ENCODE peak calls at places on chromosomes 5 and 9, in eight cellular contexts. H, Y, F, C, K, S, U and V are unnamed samples. For H3K4me1 and H3K27me3, the result is how much of the 10 kb centered on the place peaks cover.

GRCh38 chr5:141692919-141693848 is 11.2 kb upstream of the ARAP3 start:
- DNase-seq in H (peak), Y (no peak), F (no peak), C (no peak), K (no peak), S (no peak), U (no peak), V (no peak)

GRCh38 chr5:14683906-14684455 is 19.5 kb downstream of the OTULIN start:
- DNase-seq in H (no peak), Y (no peak), F (no peak), C (no peak), K (no peak), S (no peak), U (no peak), V (no peak)

GRCh38 chr5:139638736-139639618 is 9.2 kb upstream of the CXXC5 start:
- DNase-seq in H (no peak), Y (peak), F (no peak), C (no peak), K (no peak), S (no peak), U (no peak), V (peak)

GRCh38 chr9:21815643-21816042 is 13.2 kb downstream of the MTAP start:
- DNase-seq in H (no peak), Y (no peak), F (no peak), C (no peak), K (no peak), S (no peak), U (no peak), V (no peak)

GRCh38 chr9:68455436-68455835 is 85.2 kb downstream of the TMEM252 start:
- DNase-seq in H (peak), Y (no peak), F (no peak), C (no peak), K (no peak), S (no peak), U (no peak), V (no peak)

GRCh38 chr9:106869458-106869857 is 6.5 kb downstream of the ZNF462 start:
- DNase-seq in H (peak), Y (no peak), F (no peak), C (no peak), K (no peak), S (no peak), U (no peak), V (no peak)

GRCh38 chr5:141514330-141515111 is 25.6 kb downstream of the PCDHGC5 start:
- DNase-seq in H (no peak), Y (no peak), F (no peak), C (peak), K (no peak), S (peak), U (no peak), V (no peak)

GRCh38 chr5:176895829-176896228 is 3.3 kb downstream of the HK3 start:
- DNase-seq in H (no peak), Y (no peak), F (no peak), C (no peak), K (no peak), S (no peak), U (no peak), V (no peak)

GRCh38 chr5:5546408-5546807 is 123.9 kb downstream of the ICE1 start:
- DNase-seq in H (no peak), Y (no peak), F (no peak), C (no peak), K (no peak), S (no peak), U (no peak), V (no peak)

GRCh38 chr5:136731241-136731885 is 366.0 kb upstream of the TRPC7 start:
- DNase-seq in H (no peak), Y (no peak), F (no peak), C (no peak), K (no peak), S (no peak), U (no peak), V (no peak)

GRCh38 chr5:158776681-158777080 is 323.0 kb downstream of the EBF1 start:
- DNase-seq in H (no peak), Y (no peak), F (no peak), C (no peak), K (no peak), S (no peak), U (no peak), V (no peak)

GRCh38 chr5:158780656-158781237 is 319.0 kb downstream of the EBF1 start:
- DNase-seq in H (no peak), Y (no peak), F (no peak), C (no peak), K (no peak), S (no peak), U (no peak), V (no peak)

GRCh38 chr5:158783382-158783781 is 316.3 kb downstream of the EBF1 start:
- DNase-seq in H (no peak), Y (no peak), F (no peak), C (no peak), K (no peak), S (no peak), U (no peak), V (no peak)

GRCh38 chr5:158773151-158773550 is 326.6 kb downstream of the EBF1 start:
- DNase-seq in H (no peak), Y (no peak), F (no peak), C (no peak), K (no peak), S (no peak), U (no peak), V (no peak)

DNA sequence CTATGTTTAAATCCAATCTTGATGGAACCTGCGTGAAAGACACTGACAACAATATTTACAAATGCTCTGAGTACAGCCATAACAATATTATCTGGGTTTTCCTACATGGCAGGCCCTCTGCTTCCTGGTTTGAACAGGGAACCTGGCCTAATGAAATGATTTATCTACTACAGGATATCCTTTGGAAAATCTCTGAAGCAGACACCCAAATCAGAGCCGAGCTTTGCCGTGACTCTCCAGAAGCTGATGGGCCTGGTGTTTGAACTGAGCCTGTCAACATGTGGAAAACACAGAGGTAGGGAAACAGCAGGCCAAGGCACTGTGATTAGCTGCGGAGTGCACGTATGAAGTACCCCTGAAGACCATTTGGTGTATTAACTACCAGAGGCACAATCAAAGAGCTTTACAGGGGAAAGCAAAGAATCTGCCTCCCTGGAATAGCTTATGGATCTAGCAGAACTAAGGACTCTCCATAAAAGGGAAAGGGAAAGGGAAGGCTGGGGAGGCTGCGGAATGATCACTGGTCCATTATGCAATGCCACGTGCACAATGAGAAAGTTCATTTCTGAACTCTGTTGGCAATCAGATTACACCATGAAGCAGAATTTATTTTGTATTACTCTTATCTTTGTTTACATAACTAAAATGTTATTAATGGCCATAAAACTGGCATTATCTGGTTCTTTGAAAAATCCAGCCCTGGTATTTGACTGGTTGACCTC is 321.9 kb downstream of the EBF1 start:
- DNase-seq in H (peak), Y (no peak), F (no peak), C (no peak), K (no peak), S (no peak), U (no peak), V (no peak)
- H3K4me1 ChIP-seq in H (under half), Y (under half), F (half or more), C (under half), K (under half), S (under half), U (under half), V (half or more)

DNA sequence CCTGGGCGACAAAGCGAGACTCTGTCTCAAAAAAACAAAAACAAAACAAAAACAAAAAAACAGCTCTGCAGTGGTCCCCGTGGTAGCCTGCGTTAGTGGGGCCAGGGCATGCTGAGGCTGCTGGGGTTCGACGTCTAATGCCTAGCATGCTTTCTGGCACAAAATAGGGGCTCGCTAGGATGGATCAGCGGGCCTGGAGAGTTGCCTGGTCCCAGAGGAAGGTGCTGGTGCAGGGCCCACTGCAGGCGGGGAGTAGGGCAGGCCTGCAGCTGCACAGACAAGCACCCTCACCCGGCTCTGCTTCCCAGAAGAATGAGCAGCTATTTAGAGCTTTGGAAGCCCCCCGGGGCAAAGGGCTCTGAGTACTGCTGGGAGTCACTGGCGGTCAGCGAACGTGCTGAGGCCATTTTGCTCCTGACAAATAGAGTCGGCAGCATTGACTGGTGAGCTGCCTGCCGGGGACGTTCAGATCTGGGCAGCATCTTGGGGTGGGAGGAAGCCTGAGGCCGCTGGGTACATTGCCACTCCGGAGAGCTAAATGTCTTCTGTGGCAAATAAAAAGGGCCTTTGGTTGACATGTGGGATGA is 126.7 kb downstream of the OLFM1 start:
- DNase-seq in H (no peak), Y (no peak), F (no peak), C (no peak), K (no peak), S (no peak), U (no peak), V (no peak)
- H3K27me3 ChIP-seq in H (under half), Y (under half), F (under half), C (under half), K (under half), S (under half), U (under half), V (under half)

GRCh38 chr5:171309526-171310333 is 682 bp downstream of the TLX3 start:
- DNase-seq in H (no peak), Y (no peak), F (no peak), C (no peak), K (peak), S (no peak), U (no peak), V (no peak)

GRCh38 chr5:171311698-171312083 is 2.6 kb downstream of the TLX3 start:
- DNase-seq in H (no peak), Y (no peak), F (no peak), C (no peak), K (no peak), S (no peak), U (no peak), V (no peak)

GRCh38 chr5:171309276-171309525 is 153 bp downstream of the TLX3 start:
- DNase-seq in H (no peak), Y (no peak), F (no peak), C (no peak), K (no peak), S (no peak), U (no peak), V (no peak)

GRCh38 chr5:171310816-171311697 is 2.0 kb downstream of the TLX3 start:
- DNase-seq in H (peak), Y (no peak), F (no peak), C (peak), K (no peak), S (no peak), U (no peak), V (no peak)

DNA sequence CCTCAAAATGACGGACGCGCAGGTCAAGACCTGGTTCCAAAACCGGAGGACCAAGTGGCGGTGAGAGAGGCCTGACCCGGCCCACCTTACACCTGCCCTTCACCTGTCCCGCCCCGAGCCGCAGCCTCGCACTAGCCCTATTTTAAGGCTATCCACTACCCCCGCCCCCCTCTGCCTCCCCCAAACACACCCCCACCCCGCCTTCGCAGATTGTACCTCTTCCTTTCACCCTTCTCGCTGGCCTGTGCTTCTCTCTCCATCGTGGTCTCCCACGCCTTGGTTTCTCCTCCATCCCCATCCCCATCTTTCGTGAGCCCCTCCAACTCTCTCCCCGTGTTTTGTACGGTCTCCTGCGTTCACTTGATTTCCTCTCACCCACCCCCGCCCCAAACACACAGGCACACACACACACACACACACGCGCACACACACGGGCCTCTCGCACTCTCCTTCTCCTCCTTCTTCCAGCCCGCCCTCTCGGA is 1.3 kb downstream of the TLX3 start:
- DNase-seq in H (no peak), Y (no peak), F (no peak), C (no peak), K (no peak), S (no peak), U (no peak), V (no peak)
- H3K4me1 ChIP-seq in H (under half), Y (half or more), F (half or more), C (under half), K (under half), S (under half), U (under half), V (half or more)

DNA sequence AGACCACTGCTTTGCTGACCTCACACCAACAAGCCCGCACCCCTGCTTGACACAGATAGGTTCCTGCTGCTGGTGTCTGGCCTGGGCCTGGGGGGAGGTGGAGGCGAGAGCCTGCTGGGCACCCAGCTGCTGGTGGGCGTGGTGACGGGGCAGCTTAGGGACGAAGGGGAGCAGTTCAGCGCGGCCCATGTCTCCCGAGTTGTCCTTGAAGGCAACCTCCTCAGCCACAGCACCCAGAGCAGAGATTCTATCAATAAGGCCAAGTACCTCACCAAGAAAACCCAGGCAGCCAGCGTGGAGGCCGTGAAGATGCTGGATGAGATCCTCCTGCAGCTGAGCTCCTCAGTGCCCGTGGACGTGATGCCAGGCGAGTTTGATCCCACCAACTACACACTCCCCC is 313.3 kb downstream of the NR2F1-AS1 start:
- DNase-seq in H (no peak), Y (no peak), F (no peak), C (no peak), K (no peak), S (no peak), U (no peak), V (no peak)
- H3K27me3 ChIP-seq in H (under half), Y (under half), F (under half), C (under half), K (under half), S (under half), U (under half), V (under half)

DNA sequence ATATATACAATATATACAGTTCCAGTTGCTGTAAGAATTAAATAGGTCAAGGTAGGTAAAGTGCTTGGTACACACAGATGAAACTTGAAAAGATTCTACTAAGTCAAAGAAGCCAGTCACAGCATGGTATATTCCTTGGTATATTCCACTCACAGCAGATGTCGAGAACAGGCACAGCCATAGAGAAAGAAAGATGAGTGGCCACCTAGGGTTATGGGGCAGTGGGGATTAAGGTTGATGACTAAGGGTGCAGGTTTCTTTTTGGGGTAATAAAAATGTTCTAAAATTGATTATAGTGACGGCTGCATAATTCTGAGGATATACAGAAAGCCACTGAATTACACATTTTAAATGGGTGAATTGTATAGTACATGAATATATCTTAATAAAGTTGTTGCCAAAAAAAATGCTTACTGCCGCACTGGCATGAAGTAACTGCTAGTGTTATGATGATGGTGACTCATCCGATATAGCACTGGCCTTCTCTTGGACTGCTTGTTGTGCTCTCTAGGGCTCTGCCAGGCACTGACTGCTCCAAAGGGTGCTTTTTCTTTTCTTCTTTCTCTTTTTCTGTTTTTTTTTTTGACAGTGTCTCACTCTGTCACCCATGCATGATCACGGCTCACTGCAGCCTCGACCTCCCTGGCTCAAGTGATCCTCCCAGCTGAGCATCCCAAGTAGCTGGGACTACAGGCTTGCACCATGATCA is 23.5 kb downstream of the TBC1D2 start:
- DNase-seq in H (peak), Y (no peak), F (no peak), C (peak), K (no peak), S (no peak), U (no peak), V (no peak)
- H3K4me1 ChIP-seq in H (under half), Y (under half), F (under half), C (under half), K (under half), S (under half), U (under half), V (under half)

GRCh38 chr9:98751210-98751609 is 42.5 kb upstream of the GABBR2 start:
- DNase-seq in H (no peak), Y (no peak), F (no peak), C (no peak), K (no peak), S (no peak), U (no peak), V (peak)

GRCh38 chr9:98760231-98760630 is 36.1 kb downstream of the ANKS6 start:
- DNase-seq in H (no peak), Y (no peak), F (no peak), C (no peak), K (no peak), S (no peak), U (no peak), V (peak)

GRCh38 chr9:98750396-98751060 is 41.8 kb upstream of the GABBR2 start:
- DNase-seq in H (no peak), Y (no peak), F (no peak), C (no peak), K (no peak), S (no peak), U (no peak), V (no peak)

DNA sequence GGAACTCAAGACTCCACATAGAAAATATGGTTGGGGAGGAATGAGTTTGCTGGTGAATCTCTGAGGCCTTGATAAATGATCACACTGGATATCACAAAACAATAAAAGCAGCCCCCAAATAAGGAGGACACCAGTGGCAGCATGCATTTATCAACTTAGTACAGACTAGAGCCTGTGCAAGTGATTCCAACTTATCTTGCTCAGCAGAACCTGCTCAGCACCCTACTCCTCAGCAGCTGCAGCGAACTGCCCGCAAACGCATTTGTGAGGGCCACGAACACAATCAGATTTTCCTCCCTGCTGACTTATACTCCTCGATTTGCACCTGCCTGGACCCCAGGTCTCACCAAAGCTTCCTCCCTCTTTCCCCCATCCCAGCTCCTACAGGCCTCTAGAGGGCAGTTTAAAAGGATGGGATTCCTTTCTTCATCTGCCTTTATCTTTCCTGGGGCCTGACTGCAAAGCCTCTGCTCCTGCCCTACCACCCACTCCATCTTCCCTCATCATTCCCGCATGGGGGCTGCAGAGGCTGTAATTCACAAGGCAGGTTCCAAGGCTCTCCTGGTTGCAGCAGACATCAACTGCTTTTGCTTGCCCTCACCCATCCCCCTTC is 41.2 kb downstream of the ANKS6 start:
- DNase-seq in H (no peak), Y (no peak), F (no peak), C (no peak), K (no peak), S (no peak), U (no peak), V (no peak)
- H3K27me3 ChIP-seq in H (under half), Y (under half), F (under half), C (under half), K (under half), S (under half), U (under half), V (under half)

DNA sequence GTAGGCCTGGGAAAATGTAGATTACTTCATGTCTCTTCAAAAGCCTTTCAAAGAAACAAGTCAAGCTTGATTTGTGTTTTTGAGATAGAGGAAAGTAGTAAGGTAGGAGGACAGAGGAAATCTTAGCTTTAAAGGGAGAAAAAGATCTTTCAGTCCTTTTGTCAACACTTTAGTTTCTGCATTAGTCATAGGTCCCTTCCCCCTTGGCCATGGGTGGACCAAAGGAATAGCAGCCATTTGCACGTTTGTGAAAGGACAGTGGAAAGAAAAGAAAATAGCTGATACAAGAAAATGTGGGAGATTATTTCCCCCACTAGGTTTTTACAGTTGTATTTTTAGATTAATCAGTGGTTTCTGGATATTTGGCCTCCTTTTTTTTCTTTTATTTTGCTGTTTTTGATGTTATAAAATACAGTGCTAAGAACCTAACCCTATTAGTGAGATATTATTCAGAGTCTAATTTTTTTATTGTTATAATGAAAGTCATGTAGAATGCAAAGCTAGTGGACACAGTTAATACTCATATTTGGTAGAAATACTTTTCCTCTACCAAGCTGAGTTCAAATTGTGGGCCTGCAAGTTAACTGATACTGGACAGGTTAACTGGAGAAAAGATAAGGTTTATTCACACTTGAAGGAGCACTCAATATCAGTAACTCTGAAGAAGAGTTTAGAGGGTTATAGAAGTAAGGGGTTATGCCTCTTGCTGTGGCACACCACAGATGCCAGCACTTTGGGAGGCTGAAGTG is 121.7 kb upstream of the GRHPR start:
- DNase-seq in H (peak), Y (no peak), F (no peak), C (peak), K (no peak), S (no peak), U (no peak), V (no peak)
- H3K4me1 ChIP-seq in H (under half), Y (under half), F (under half), C (under half), K (under half), S (under half), U (under half), V (under half)